ENCODE peak calls at places on chromosomes 4 and X, in four cellular contexts. One of them, this sample, is unnamed.

GRCh38 chr4:185201983-185202962 is 1.5 kb downstream of the CFAP97 start:
- DNase-seq in trophoblast cell: peak
- DNase-seq in mesendoderm: peak
- DNase-seq in IMR-90: peak
- DNase-seq in this sample: no peak

GRCh38 chr4:185997287-185997686 is 71.7 kb upstream of the TLR3 start:
- DNase-seq in trophoblast cell: no peak
- DNase-seq in mesendoderm: no peak
- DNase-seq in IMR-90: no peak
- DNase-seq in this sample: no peak

GRCh38 chr4:74539043-74539790 is 94.3 kb downstream of the AREG start:
- DNase-seq in trophoblast cell: no peak
- DNase-seq in mesendoderm: no peak
- DNase-seq in IMR-90: no peak
- DNase-seq in this sample: no peak

GRCh38 chr4:16952896-16953605 is 54.6 kb upstream of the LDB2 start:
- DNase-seq in trophoblast cell: no peak
- DNase-seq in mesendoderm: no peak
- DNase-seq in IMR-90: peak
- DNase-seq in this sample: no peak

GRCh38 chr4:56106180-56106579 is 157.4 kb downstream of the CEP135 start:
- DNase-seq in trophoblast cell: no peak
- DNase-seq in mesendoderm: no peak
- DNase-seq in IMR-90: no peak
- DNase-seq in this sample: no peak

GRCh38 chrX:13427441-13428054 is 107.7 kb upstream of the ATXN3L start:
- DNase-seq in trophoblast cell: no peak
- DNase-seq in mesendoderm: no peak
- DNase-seq in IMR-90: no peak
- DNase-seq in this sample: no peak

GRCh38 chr4:187814737-187815465 is 180.7 kb upstream of the ZFP42 start:
- DNase-seq in trophoblast cell: peak
- DNase-seq in mesendoderm: no peak
- DNase-seq in IMR-90: peak
- DNase-seq in this sample: no peak

GRCh38 chrX:69429339-69430014 is 74.6 kb upstream of the NALF2 start:
- DNase-seq in trophoblast cell: no peak
- DNase-seq in mesendoderm: peak
- DNase-seq in IMR-90: no peak
- DNase-seq in this sample: no peak

GRCh38 chr4:113643505-113643904 is 118.0 kb downstream of the CAMK2D start:
- DNase-seq in trophoblast cell: no peak
- DNase-seq in mesendoderm: no peak
- DNase-seq in IMR-90: no peak
- DNase-seq in this sample: no peak

GRCh38 chr4:7725951-7726350 is 213.7 kb downstream of the AFAP1 start:
- DNase-seq in trophoblast cell: no peak
- DNase-seq in mesendoderm: no peak
- DNase-seq in IMR-90: peak
- DNase-seq in this sample: no peak

GRCh38 chr4:142697303-142697702 is 148.8 kb downstream of the INPP4B start:
- DNase-seq in trophoblast cell: no peak
- DNase-seq in mesendoderm: no peak
- DNase-seq in IMR-90: no peak
- DNase-seq in this sample: no peak

GRCh38 chrX:100648601-100649417 is 4.8 kb downstream of the SRPX2 start:
- DNase-seq in trophoblast cell: peak
- DNase-seq in mesendoderm: peak
- DNase-seq in IMR-90: peak
- DNase-seq in this sample: no peak

GRCh38 chr4:3436798-3437581 is 4.8 kb upstream of the HGFAC start:
- DNase-seq in trophoblast cell: peak
- DNase-seq in mesendoderm: no peak
- DNase-seq in IMR-90: peak
- DNase-seq in this sample: no peak

GRCh38 chr4:110042540-110043517 is 130.1 kb downstream of the EGF start:
- DNase-seq in trophoblast cell: no peak
- DNase-seq in mesendoderm: peak
- DNase-seq in IMR-90: no peak
- DNase-seq in this sample: no peak

GRCh38 chrX:149996515-149996914 is 58.2 kb upstream of the EOLA2 start:
- DNase-seq in trophoblast cell: no peak
- DNase-seq in mesendoderm: no peak
- DNase-seq in IMR-90: no peak
- DNase-seq in this sample: no peak

GRCh38 chr4:2672700-2673099 is 83.4 kb downstream of the TNIP2 start:
- DNase-seq in trophoblast cell: no peak
- DNase-seq in mesendoderm: no peak
- DNase-seq in IMR-90: no peak
- DNase-seq in this sample: no peak

GRCh38 chr4:113109106-113109740 is 59.8 kb downstream of the ANK2 start:
- DNase-seq in trophoblast cell: no peak
- DNase-seq in mesendoderm: no peak
- DNase-seq in IMR-90: no peak
- DNase-seq in this sample: no peak

GRCh38 chr4:150181536-150181935 is 103.3 kb downstream of the DCLK2 start:
- DNase-seq in trophoblast cell: no peak
- DNase-seq in mesendoderm: peak
- DNase-seq in IMR-90: peak
- DNase-seq in this sample: no peak

GRCh38 chr4:74969507-74970474 is 36.9 kb downstream of the PARM1 start:
- DNase-seq in trophoblast cell: peak
- DNase-seq in mesendoderm: peak
- DNase-seq in IMR-90: no peak
- DNase-seq in this sample: no peak

GRCh38 chr4:150302553-150302952 is 224.3 kb downstream of the DCLK2 start:
- DNase-seq in trophoblast cell: peak
- DNase-seq in mesendoderm: peak
- DNase-seq in IMR-90: peak
- DNase-seq in this sample: no peak

GRCh38 chrX:24782011-24782410 is 88.3 kb downstream of the POLA1 start:
- DNase-seq in trophoblast cell: no peak
- DNase-seq in mesendoderm: no peak
- DNase-seq in IMR-90: no peak
- DNase-seq in this sample: no peak

GRCh38 chrX:49001521-49002090 is 458 bp downstream of the GRIPAP1 start:
- DNase-seq in trophoblast cell: peak
- DNase-seq in mesendoderm: peak
- DNase-seq in IMR-90: peak
- DNase-seq in this sample: peak

GRCh38 chr4:69930768-69931167 is at the start of gene CSN1S1:
- DNase-seq in trophoblast cell: no peak
- DNase-seq in mesendoderm: no peak
- DNase-seq in IMR-90: no peak
- DNase-seq in this sample: no peak

GRCh38 chr4:61385302-61385701 is 185.2 kb downstream of the ADGRL3 start:
- DNase-seq in trophoblast cell: no peak
- DNase-seq in mesendoderm: peak
- DNase-seq in IMR-90: no peak
- DNase-seq in this sample: no peak

GRCh38 chr4:84683065-84683464 is 100.1 kb downstream of the CDS1 start:
- DNase-seq in trophoblast cell: no peak
- DNase-seq in mesendoderm: peak
- DNase-seq in IMR-90: no peak
- DNase-seq in this sample: no peak

GRCh38 chrX:3638280-3638873 is 75.1 kb downstream of the PRKX start:
- DNase-seq in trophoblast cell: peak
- DNase-seq in mesendoderm: peak
- DNase-seq in IMR-90: peak
- DNase-seq in this sample: peak

GRCh38 chr4:145623831-145624230 is 4.6 kb downstream of the MMAA start:
- DNase-seq in trophoblast cell: no peak
- DNase-seq in mesendoderm: no peak
- DNase-seq in IMR-90: peak
- DNase-seq in this sample: no peak

GRCh38 chr4:52107336-52107735 is 56.2 kb downstream of the SPATA18 start:
- DNase-seq in trophoblast cell: no peak
- DNase-seq in mesendoderm: no peak
- DNase-seq in IMR-90: no peak
- DNase-seq in this sample: no peak

GRCh38 chrX:44428989-44429627 is 85.6 kb upstream of the EFHC2 start:
- DNase-seq in trophoblast cell: peak
- DNase-seq in mesendoderm: no peak
- DNase-seq in IMR-90: no peak
- DNase-seq in this sample: no peak

DNA sequence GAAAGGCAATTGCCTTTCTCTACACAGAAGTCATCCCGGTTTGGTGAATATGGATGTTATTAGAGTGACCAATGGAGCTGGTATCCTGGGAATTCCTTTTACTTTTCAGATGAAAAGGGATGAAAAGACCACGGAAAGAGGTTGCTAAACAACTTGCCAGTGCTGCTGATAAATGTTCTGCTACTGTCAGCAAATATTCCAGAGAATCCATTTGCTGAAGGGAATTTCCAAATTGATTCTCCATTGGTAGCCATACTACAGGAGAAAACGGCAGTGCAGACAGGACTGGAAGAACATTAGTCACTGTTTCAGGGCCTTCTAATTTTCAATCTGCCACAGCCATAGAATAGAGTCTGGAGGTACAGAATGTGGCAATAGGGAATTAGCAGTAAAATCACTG is 451.5 kb downstream of the PCDH11X start:
- DNase-seq in trophoblast cell: peak
- DNase-seq in mesendoderm: no peak
- DNase-seq in IMR-90: no peak
- DNase-seq in this sample: no peak
- H3K27ac ChIP-seq in trophoblast cell: no peak
- H3K27ac ChIP-seq in mesendoderm: no peak
- H3K27ac ChIP-seq in IMR-90: no peak
- H3K27ac ChIP-seq in this sample: no peak

GRCh38 chr4:134691915-134692314 is 490.3 kb upstream of the PABPC4L start:
- DNase-seq in trophoblast cell: no peak
- DNase-seq in mesendoderm: no peak
- DNase-seq in IMR-90: no peak
- DNase-seq in this sample: no peak

DNA sequence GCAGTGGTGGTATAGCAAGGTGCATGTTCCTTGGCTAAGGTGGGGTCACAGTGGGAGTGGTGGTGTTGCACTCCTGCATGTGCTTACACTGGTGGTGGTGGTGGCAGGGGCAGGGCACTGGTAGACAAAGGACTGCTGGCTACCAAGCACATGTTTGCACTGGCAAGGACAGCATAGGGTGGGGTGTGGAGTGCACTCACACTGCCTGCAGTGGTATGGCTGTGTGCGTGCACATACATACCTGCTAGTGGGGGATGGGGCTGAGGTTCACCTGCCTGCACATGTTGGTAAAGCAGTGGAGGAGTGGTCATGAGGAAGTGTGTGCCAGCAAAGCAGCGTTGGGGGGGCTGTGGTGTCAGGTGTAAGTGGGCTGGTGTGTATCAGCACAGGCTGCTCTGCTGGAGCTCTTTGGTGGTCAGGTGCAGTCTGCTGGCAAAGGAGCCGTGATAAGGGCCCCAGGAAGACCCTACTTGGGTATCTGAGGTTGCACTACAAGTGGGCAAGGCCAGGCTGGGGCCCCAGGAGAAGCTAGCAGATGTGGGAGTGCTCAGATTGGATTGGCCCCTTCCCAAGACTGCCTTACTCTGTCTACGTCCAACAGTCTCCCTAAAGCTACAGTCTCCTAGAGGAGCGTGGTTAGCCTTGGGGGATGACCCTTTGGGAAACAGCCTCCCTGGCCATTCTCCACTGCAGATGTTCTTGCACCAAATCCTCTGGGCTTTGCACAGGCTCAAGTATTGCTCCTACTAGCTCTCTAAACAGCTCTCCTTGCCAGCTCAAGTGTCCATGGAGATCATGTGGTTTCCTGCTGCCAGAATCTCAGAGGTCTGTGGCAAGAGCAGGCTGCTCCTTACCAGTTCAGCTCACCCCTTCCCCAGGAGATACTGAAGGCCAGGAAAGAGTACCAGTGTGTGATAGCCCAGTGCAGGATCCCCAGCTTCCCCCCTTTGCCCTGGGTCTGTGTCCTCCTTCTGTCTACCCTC is 486.3 kb upstream of the PABPC4L start:
- DNase-seq in trophoblast cell: no peak
- DNase-seq in mesendoderm: no peak
- DNase-seq in IMR-90: no peak
- DNase-seq in this sample: no peak
- H3K4ac ChIP-seq in trophoblast cell: no peak
- H3K4ac ChIP-seq in mesendoderm: no peak
- H3K4ac ChIP-seq in IMR-90: no peak
- H3K4ac ChIP-seq in this sample: no peak

DNA sequence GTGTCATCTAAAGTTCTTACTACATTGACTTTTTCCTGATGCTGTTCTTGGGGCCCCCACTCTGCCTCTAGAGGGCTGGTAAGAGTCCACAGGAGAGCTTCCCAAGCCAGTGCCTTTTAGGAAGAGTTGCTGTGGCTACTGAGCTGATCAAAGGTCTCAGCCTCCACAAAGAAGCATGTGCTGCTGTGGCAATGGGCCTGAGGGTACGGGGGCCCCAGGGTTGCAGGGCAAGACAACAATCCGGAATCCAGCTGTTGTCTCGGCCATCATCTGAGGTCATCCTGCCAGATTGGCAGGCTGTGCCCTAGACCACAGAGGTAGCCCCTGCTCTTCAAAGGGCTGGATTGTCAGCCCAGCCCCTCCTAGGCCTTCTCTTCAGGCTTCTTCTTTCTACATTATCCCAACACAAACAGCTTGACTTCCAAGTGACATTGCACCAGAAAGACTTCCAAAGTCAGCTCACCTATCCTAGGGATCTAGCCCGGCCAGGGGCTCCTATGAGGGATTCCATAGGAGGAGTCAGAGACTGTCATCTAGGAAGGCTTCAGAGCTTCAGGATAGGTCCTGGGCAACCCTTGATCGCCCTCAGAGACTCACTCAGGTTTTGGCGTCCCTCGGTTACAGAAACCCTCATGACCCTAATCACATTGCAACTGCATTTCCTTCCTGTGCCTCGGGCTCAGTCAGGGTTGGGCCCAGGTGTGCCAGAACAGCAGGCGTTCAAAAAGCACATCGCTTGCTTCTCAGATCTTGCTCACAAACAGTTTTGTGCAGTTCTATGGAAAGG is 27.7 kb downstream of the SLC25A5 start:
- DNase-seq in trophoblast cell: no peak
- DNase-seq in mesendoderm: no peak
- DNase-seq in IMR-90: no peak
- DNase-seq in this sample: no peak
- H3K27ac ChIP-seq in trophoblast cell: peak
- H3K27ac ChIP-seq in mesendoderm: no peak
- H3K27ac ChIP-seq in IMR-90: no peak
- H3K27ac ChIP-seq in this sample: no peak

DNA sequence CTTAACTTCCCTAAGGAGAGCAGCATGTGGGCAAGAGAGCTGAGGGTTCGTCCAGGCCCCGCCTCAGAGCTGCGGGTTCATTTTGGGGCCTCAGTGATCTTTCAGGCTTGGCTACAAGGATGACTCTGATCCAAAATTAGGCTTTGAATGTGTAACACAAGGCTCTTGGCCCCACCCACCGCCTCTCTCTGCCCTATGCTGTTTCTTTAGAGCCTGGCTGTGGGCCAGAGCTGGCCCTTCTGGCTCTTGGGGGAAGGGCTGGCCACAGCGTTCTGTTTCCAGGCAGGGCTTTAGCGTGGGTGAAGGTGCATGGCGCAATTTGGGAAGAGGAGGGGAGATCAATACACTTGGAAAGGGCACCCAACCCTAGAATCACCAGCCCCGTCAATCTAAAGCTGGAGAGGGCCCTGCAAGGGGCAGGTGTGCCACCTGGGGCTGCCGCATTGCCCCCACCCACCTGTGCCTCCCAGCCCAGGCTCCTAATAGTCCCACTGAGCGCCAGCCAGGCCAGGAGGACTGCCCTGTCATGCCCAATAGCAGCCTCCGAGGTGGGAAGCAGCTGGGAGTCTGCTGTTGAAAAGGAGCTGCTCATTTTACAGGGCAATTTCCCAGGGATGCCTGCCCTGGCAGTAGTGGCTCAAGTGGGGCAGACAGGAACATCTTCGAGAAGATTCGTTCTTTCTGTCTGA is 84.5 kb upstream of the MAML3 start:
- DNase-seq in trophoblast cell: no peak
- DNase-seq in mesendoderm: peak
- DNase-seq in IMR-90: peak
- DNase-seq in this sample: peak
- H3K4ac ChIP-seq in trophoblast cell: no peak
- H3K4ac ChIP-seq in mesendoderm: no peak
- H3K4ac ChIP-seq in IMR-90: peak
- H3K4ac ChIP-seq in this sample: no peak

This sample was measured in neuronal stem cell.